ENCODE peak calls at places on chromosome 22, in four cellular contexts. One of them, this sample, is unnamed.

GRCh38 chr22:39956932-39957664 is 3.1 kb upstream of the TMA7B start:
- DNase-seq in heart left ventricle: no peak
- DNase-seq in CD8-positive, alpha-beta T cell: no peak
- DNase-seq in chondrocyte: no peak
- DNase-seq in this sample: peak; percentile 65

GRCh38 chr22:29023172-29023796 is 38.3 kb downstream of the C22orf31 start:
- DNase-seq in CD8-positive, alpha-beta T cell: no peak
- DNase-seq in heart left ventricle: no peak
- DNase-seq in chondrocyte: no peak
- DNase-seq in this sample: no peak

GRCh38 chr22:39106326-39106725 is 9.3 kb downstream of the APOBEC3H start:
- DNase-seq in heart left ventricle: no peak
- DNase-seq in CD8-positive, alpha-beta T cell: no peak
- DNase-seq in chondrocyte: no peak
- DNase-seq in this sample: no peak

GRCh38 chr22:36549033-36549432 is 20.1 kb upstream of the EIF3D start:
- DNase-seq in CD8-positive, alpha-beta T cell: no peak
- DNase-seq in chondrocyte: no peak
- DNase-seq in heart left ventricle: no peak
- DNase-seq in this sample: no peak

GRCh38 chr22:46256358-46256958 is 6.4 kb upstream of the CDPF1 start:
- DNase-seq in CD8-positive, alpha-beta T cell: no peak
- DNase-seq in heart left ventricle: no peak
- DNase-seq in chondrocyte: no peak
- DNase-seq in this sample: no peak

GRCh38 chr22:33023119-33023827 is 34.9 kb downstream of the SYN3 start:
- DNase-seq in heart left ventricle: no peak
- DNase-seq in chondrocyte: no peak
- DNase-seq in CD8-positive, alpha-beta T cell: no peak
- DNase-seq in this sample: no peak

GRCh38 chr22:22552630-22553029 is 6.4 kb downstream of the PRAME start:
- DNase-seq in CD8-positive, alpha-beta T cell: no peak
- DNase-seq in chondrocyte: no peak
- DNase-seq in heart left ventricle: no peak
- DNase-seq in this sample: peak; percentile 54

GRCh38 chr22:37282385-37282677 is at the start of gene CYTH4:
- DNase-seq in CD8-positive, alpha-beta T cell: peak; percentile 83
- DNase-seq in chondrocyte: no peak
- DNase-seq in heart left ventricle: peak; percentile 47
- DNase-seq in this sample: peak; percentile 82

GRCh38 chr22:41862530-41863266 is 29.8 kb downstream of the SREBF2 start:
- DNase-seq in CD8-positive, alpha-beta T cell: no peak
- DNase-seq in chondrocyte: no peak
- DNase-seq in heart left ventricle: no peak
- DNase-seq in this sample: peak; percentile 78

GRCh38 chr22:30453731-30454510 is 17.9 kb downstream of the SEC14L3 start:
- DNase-seq in chondrocyte: no peak
- DNase-seq in heart left ventricle: no peak
- DNase-seq in CD8-positive, alpha-beta T cell: no peak
- DNase-seq in this sample: no peak

GRCh38 chr22:46956498-46957215 is 194.2 kb downstream of the TBC1D22A start:
- DNase-seq in heart left ventricle: no peak
- DNase-seq in chondrocyte: no peak
- DNase-seq in CD8-positive, alpha-beta T cell: no peak
- DNase-seq in this sample: no peak

GRCh38 chr22:47392054-47392347 is 629.6 kb downstream of the TBC1D22A start:
- DNase-seq in CD8-positive, alpha-beta T cell: no peak
- DNase-seq in chondrocyte: peak; percentile 52
- DNase-seq in heart left ventricle: no peak
- DNase-seq in this sample: no peak

GRCh38 chr22:21942939-21943338 is 9.7 kb downstream of the PPM1F start:
- DNase-seq in chondrocyte: no peak
- DNase-seq in heart left ventricle: no peak
- DNase-seq in CD8-positive, alpha-beta T cell: no peak
- DNase-seq in this sample: no peak

GRCh38 chr22:45996241-45997076 is 19.5 kb upstream of the WNT7B start:
- DNase-seq in heart left ventricle: peak; percentile 79
- DNase-seq in CD8-positive, alpha-beta T cell: no peak
- DNase-seq in chondrocyte: peak; percentile 90
- DNase-seq in this sample: peak; percentile 68

GRCh38 chr22:26800858-26801257 is 143.5 kb downstream of the MIAT start:
- DNase-seq in CD8-positive, alpha-beta T cell: no peak
- DNase-seq in heart left ventricle: no peak
- DNase-seq in chondrocyte: no peak
- DNase-seq in this sample: no peak

GRCh38 chr22:41028841-41029240 is 63.6 kb upstream of the EP300 start:
- DNase-seq in heart left ventricle: no peak
- DNase-seq in CD8-positive, alpha-beta T cell: no peak
- DNase-seq in chondrocyte: no peak
- DNase-seq in this sample: no peak

GRCh38 chr22:36430863-36431262 is 43.1 kb upstream of the MYH9 start:
- DNase-seq in CD8-positive, alpha-beta T cell: no peak
- DNase-seq in heart left ventricle: no peak
- DNase-seq in chondrocyte: no peak
- DNase-seq in this sample: no peak

GRCh38 chr22:24584871-24585411 is 7.9 kb downstream of the LRRC75B start:
- DNase-seq in CD8-positive, alpha-beta T cell: no peak
- DNase-seq in chondrocyte: peak; percentile 91
- DNase-seq in heart left ventricle: no peak
- DNase-seq in this sample: no peak

GRCh38 chr22:19046287-19046686 is 75.9 kb downstream of the DGCR2 start:
- DNase-seq in chondrocyte: no peak
- DNase-seq in CD8-positive, alpha-beta T cell: no peak
- DNase-seq in heart left ventricle: no peak
- DNase-seq in this sample: no peak

GRCh38 chr22:37633693-37634504 is 5.6 kb upstream of the SH3BP1 start:
- DNase-seq in CD8-positive, alpha-beta T cell: peak; percentile 61
- DNase-seq in chondrocyte: no peak
- DNase-seq in heart left ventricle: peak; percentile 90
- DNase-seq in this sample: peak; percentile 93

GRCh38 chr22:27833803-27834202 is 32.2 kb upstream of the MN1 start:
- DNase-seq in CD8-positive, alpha-beta T cell: no peak
- DNase-seq in chondrocyte: no peak
- DNase-seq in heart left ventricle: no peak
- DNase-seq in this sample: no peak

GRCh38 chr22:22959147-22959827 is 71.7 kb downstream of the IGLL5 start:
- DNase-seq in heart left ventricle: peak; percentile 71
- DNase-seq in CD8-positive, alpha-beta T cell: peak; percentile 83
- DNase-seq in chondrocyte: no peak
- DNase-seq in this sample: peak; percentile 51

GRCh38 chr22:46067159-46068111 is 82.9 kb upstream of the PPARA start:
- DNase-seq in CD8-positive, alpha-beta T cell: no peak
- DNase-seq in chondrocyte: no peak
- DNase-seq in heart left ventricle: no peak
- DNase-seq in this sample: no peak

GRCh38 chr22:27090595-27090994 is 433.2 kb downstream of the MIAT start:
- DNase-seq in heart left ventricle: no peak
- DNase-seq in CD8-positive, alpha-beta T cell: no peak
- DNase-seq in chondrocyte: no peak
- DNase-seq in this sample: no peak

GRCh38 chr22:46376096-46376495 is 40.6 kb downstream of the TRMU start:
- DNase-seq in CD8-positive, alpha-beta T cell: no peak
- DNase-seq in chondrocyte: no peak
- DNase-seq in heart left ventricle: no peak
- DNase-seq in this sample: no peak

GRCh38 chr22:37498289-37498909 is 12.2 kb upstream of the MFNG start:
- DNase-seq in chondrocyte: no peak
- DNase-seq in CD8-positive, alpha-beta T cell: peak; percentile 75
- DNase-seq in heart left ventricle: no peak
- DNase-seq in this sample: peak; percentile 89

GRCh38 chr22:27377901-27378300 is 423.7 kb downstream of the MN1 start:
- DNase-seq in CD8-positive, alpha-beta T cell: no peak
- DNase-seq in chondrocyte: no peak
- DNase-seq in heart left ventricle: no peak
- DNase-seq in this sample: no peak

GRCh38 chr22:17313591-17313990 is 55.7 kb upstream of the CECR2 start:
- DNase-seq in heart left ventricle: no peak
- DNase-seq in CD8-positive, alpha-beta T cell: no peak
- DNase-seq in chondrocyte: no peak
- DNase-seq in this sample: no peak

GRCh38 chr22:46287873-46288751 is 8.6 kb upstream of the GTSE1 start:
- DNase-seq in CD8-positive, alpha-beta T cell: no peak
- DNase-seq in chondrocyte: no peak
- DNase-seq in heart left ventricle: peak; percentile 49
- DNase-seq in this sample: peak; percentile 91

GRCh38 chr22:42930810-42931420 is 73.8 kb upstream of the ARFGAP3 start:
- DNase-seq in CD8-positive, alpha-beta T cell: no peak
- DNase-seq in chondrocyte: no peak
- DNase-seq in heart left ventricle: no peak
- DNase-seq in this sample: no peak
- TF ChIP-seq CTCF in CD8-positive, alpha-beta T cell: no peak
- TF ChIP-seq CTCF in chondrocyte: peak; percentile 62
- TF ChIP-seq CTCF in heart left ventricle: peak; percentile 28
- TF ChIP-seq CTCF in this sample: no peak

DNA sequence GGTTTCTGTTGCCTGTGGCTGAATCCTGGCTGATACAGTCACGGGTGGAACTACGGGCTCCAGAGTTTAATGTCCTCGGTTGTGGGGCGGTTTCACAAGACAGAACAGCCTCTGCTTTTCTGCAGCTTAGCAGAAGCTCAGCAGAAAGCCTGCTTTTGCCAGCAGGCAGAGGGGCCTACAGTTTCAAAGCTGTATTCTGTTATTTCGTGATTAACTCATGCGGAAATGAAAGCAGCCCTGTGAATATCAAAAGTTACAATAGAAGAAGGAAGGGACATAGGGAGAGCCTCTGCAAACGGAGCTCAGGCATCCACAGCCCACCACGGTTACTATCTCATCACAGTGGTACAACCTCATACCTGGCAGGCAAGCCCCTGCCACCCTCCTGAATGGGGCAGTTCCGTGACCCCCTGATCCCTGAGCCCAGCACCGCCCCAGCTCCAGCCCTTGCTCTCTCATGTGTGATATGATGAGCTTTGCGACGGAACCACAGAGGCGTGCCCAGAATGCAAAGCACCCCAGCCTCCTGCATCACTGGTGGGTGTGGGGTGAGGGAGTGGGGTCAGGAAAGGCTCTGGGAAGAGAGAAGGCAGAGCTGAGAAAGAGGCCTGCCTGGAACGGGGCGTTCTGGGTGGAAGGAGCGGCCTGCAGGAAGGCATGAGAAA is 360.6 kb downstream of the BRD1 start:
- DNase-seq in CD8-positive, alpha-beta T cell: no peak
- DNase-seq in chondrocyte: no peak
- DNase-seq in heart left ventricle: no peak
- DNase-seq in this sample: no peak
- TF ChIP-seq CTCF in CD8-positive, alpha-beta T cell: no peak
- TF ChIP-seq CTCF in chondrocyte: no peak
- TF ChIP-seq CTCF in heart left ventricle: no peak
- TF ChIP-seq CTCF in this sample: no peak

GRCh38 chr22:25774575-25775026 is 32.6 kb downstream of the MYO18B start:
- DNase-seq in CD8-positive, alpha-beta T cell: no peak
- DNase-seq in heart left ventricle: no peak
- DNase-seq in chondrocyte: no peak
- DNase-seq in this sample: peak; percentile 59
- TF ChIP-seq CTCF in CD8-positive, alpha-beta T cell: no peak
- TF ChIP-seq CTCF in heart left ventricle: peak; percentile 42
- TF ChIP-seq CTCF in chondrocyte: peak; percentile 75
- TF ChIP-seq CTCF in this sample: peak; percentile 28

GRCh38 chr22:44362249-44363040 is 49.7 kb upstream of the SHISAL1 start:
- DNase-seq in chondrocyte: peak; percentile 33
- DNase-seq in CD8-positive, alpha-beta T cell: no peak
- DNase-seq in heart left ventricle: no peak
- DNase-seq in this sample: no peak

GRCh38 chr22:44359496-44360110 is 46.9 kb upstream of the SHISAL1 start:
- DNase-seq in chondrocyte: peak; percentile 72
- DNase-seq in heart left ventricle: no peak
- DNase-seq in CD8-positive, alpha-beta T cell: no peak
- DNase-seq in this sample: no peak

GRCh38 chr22:44360306-44360685 is 47.5 kb upstream of the SHISAL1 start:
- DNase-seq in CD8-positive, alpha-beta T cell: no peak
- DNase-seq in heart left ventricle: no peak
- DNase-seq in chondrocyte: no peak
- DNase-seq in this sample: no peak

GRCh38 chr22:44361391-44362126 is 48.8 kb upstream of the SHISAL1 start:
- DNase-seq in CD8-positive, alpha-beta T cell: no peak
- DNase-seq in heart left ventricle: no peak
- DNase-seq in chondrocyte: peak; percentile 77
- DNase-seq in this sample: no peak

GRCh38 chr22:44360686-44361381 is 48.1 kb upstream of the SHISAL1 start:
- DNase-seq in chondrocyte: peak; percentile 95
- DNase-seq in heart left ventricle: no peak
- DNase-seq in CD8-positive, alpha-beta T cell: no peak
- DNase-seq in this sample: no peak
- TF ChIP-seq CTCF in chondrocyte: peak; percentile 67
- TF ChIP-seq CTCF in heart left ventricle: peak; percentile 16
- TF ChIP-seq CTCF in CD8-positive, alpha-beta T cell: no peak
- TF ChIP-seq CTCF in this sample: no peak

GRCh38 chr22:20102203-20102780 is 13.6 kb upstream of the RANBP1 start:
- DNase-seq in CD8-positive, alpha-beta T cell: no peak
- DNase-seq in chondrocyte: no peak
- DNase-seq in heart left ventricle: no peak
- DNase-seq in this sample: no peak
- TF ChIP-seq CTCF in CD8-positive, alpha-beta T cell: no peak
- TF ChIP-seq CTCF in chondrocyte: no peak
- TF ChIP-seq CTCF in heart left ventricle: no peak
- TF ChIP-seq CTCF in this sample: no peak

This sample was measured in GM13976.